ENCODE peak calls at places on chromosome 16, in ten cellular contexts. J, Z, H, V, N, D, I, P, C and E are unnamed samples.

GRCh38 chr16:59510008-59510424 is 775.9 kb upstream of the GOT2 start:
- DNase-seq in H (no peak), V (no peak), N (no peak), P (no peak), J (no peak), I (no peak), D (no peak), Z (no peak), C (no peak), E (no peak)

GRCh38 chr16:86519649-86520316 is 9.5 kb downstream of the FOXF1 start:
- DNase-seq in D (peak), C (peak), N (peak), H (peak), Z (peak), J (peak), I (no peak), V (peak), P (no peak), E (peak)

GRCh38 chr16:47774661-47775060 is 313.5 kb downstream of the PHKB start:
- DNase-seq in D (no peak), V (no peak), Z (peak), I (no peak), C (no peak), H (no peak), N (peak), J (no peak), P (no peak), E (no peak)

GRCh38 chr16:79792952-79793351 is 192.4 kb upstream of the MAF start:
- DNase-seq in J (no peak), P (no peak), Z (no peak), D (no peak), N (no peak), C (no peak), H (no peak), I (no peak), V (no peak), E (no peak)

GRCh38 chr16:57462209-57462977 is at the start of gene POLR2C:
- DNase-seq in C (peak), I (peak), D (peak), P (peak), N (peak), Z (peak), V (peak), J (peak), H (peak), E (peak)

GRCh38 chr16:47460301-47460754 is 535 bp downstream of the ITFG1 start:
- DNase-seq in H (no peak), V (no peak), I (no peak), N (no peak), J (peak), Z (no peak), C (no peak), D (no peak), P (no peak), E (peak)

GRCh38 chr16:66508261-66508913 is 41.5 kb downstream of the TK2 start:
- DNase-seq in C (no peak), I (no peak), D (no peak), P (no peak), Z (no peak), J (peak), V (no peak), N (no peak), H (no peak), E (no peak)

GRCh38 chr16:66677179-66677578 is 19.4 kb downstream of the CMTM4 start:
- DNase-seq in P (no peak), Z (no peak), V (no peak), I (no peak), C (no peak), N (no peak), J (no peak), D (no peak), H (no peak), E (no peak)

GRCh38 chr16:57044931-57045693 is 47.3 kb upstream of the CPNE2 start:
- DNase-seq in J (no peak), N (no peak), P (no peak), V (no peak), I (no peak), C (no peak), H (no peak), Z (no peak), D (no peak), E (no peak)

GRCh38 chr16:30820952-30821421 is 34.0 kb upstream of the ZNF629 start:
- DNase-seq in D (no peak), H (no peak), J (no peak), P (no peak), I (no peak), N (no peak), C (no peak), V (no peak), Z (no peak), E (no peak)

GRCh38 chr16:66057056-66057455 is 309.4 kb upstream of the CDH5 start:
- DNase-seq in I (no peak), V (no peak), H (no peak), D (no peak), P (no peak), J (no peak), Z (no peak), N (no peak), C (no peak), E (no peak)

GRCh38 chr16:51549836-51550235 is 398.8 kb upstream of the SALL1 start:
- DNase-seq in Z (no peak), H (no peak), I (no peak), C (no peak), J (peak), V (no peak), D (no peak), N (no peak), P (no peak), E (no peak)

GRCh38 chr16:75519175-75519574 is 16.7 kb downstream of the CHST5 start:
- DNase-seq in C (no peak), Z (no peak), D (no peak), H (no peak), V (no peak), I (no peak), J (no peak), P (no peak), N (no peak), E (no peak)

GRCh38 chr16:75603241-75603640 is 19.8 kb downstream of the ADAT1 start:
- DNase-seq in P (no peak), H (no peak), D (no peak), N (no peak), J (no peak), C (no peak), I (no peak), V (no peak), Z (no peak), E (no peak)

GRCh38 chr16:46986896-46987295 is 13.4 kb upstream of the DNAJA2 start:
- DNase-seq in Z (no peak), P (no peak), V (no peak), I (no peak), C (no peak), N (no peak), J (no peak), D (no peak), H (no peak), E (no peak)

GRCh38 chr16:48524348-48525200 is 85.4 kb downstream of the N4BP1 start:
- DNase-seq in D (no peak), I (no peak), J (peak), C (no peak), V (no peak), N (no peak), P (no peak), Z (no peak), H (no peak), E (no peak)